ENCODE peak calls at places on chromosomes 13 and 19, in eight cellular contexts. S, Q, J, O, P, Z, R and L are unnamed samples.

GRCh38 chr13:109479991-109480696 is 306.2 kb downstream of the IRS2 start:
- DNase-seq in S (no peak), Q (no peak), J (no peak), O (no peak), P (no peak), Z (no peak), R (no peak), L (no peak)

GRCh38 chr13:110250258-110250891 is 56.6 kb downstream of the COL4A1 start:
- DNase-seq in S (no peak), Q (peak), J (no peak), O (no peak), P (no peak), Z (no peak), R (peak), L (peak)

GRCh38 chr19:19485998-19486290 is 29.4 kb downstream of the TSSK6 start:
- DNase-seq in S (no peak), Q (peak), J (no peak), O (no peak), P (no peak), Z (no peak), R (no peak), L (no peak)

GRCh38 chr19:15962319-15962718 is 13.5 kb downstream of the OR10H4 start:
- DNase-seq in S (no peak), Q (no peak), J (no peak), O (no peak), P (no peak), Z (no peak), R (no peak), L (no peak)

GRCh38 chr19:36257512-36257876 is 42.6 kb downstream of the ZNF146 start:
- DNase-seq in S (no peak), Q (peak), J (no peak), O (no peak), P (no peak), Z (no peak), R (no peak), L (no peak)

GRCh38 chr13:71877280-71877653 is 10.3 kb upstream of the DACH1 start:
- DNase-seq in S (no peak), Q (no peak), J (no peak), O (no peak), P (no peak), Z (no peak), R (no peak), L (no peak)

GRCh38 chr19:54795763-54796162 is 7.6 kb upstream of the KIR2DL4 start:
- DNase-seq in S (no peak), Q (no peak), J (no peak), O (no peak), P (no peak), Z (no peak), R (no peak), L (no peak)

GRCh38 chr19:50906217-50906616 is 5.0 kb downstream of the KLK4 start:
- DNase-seq in S (no peak), Q (no peak), J (no peak), O (no peak), P (no peak), Z (no peak), R (no peak), L (no peak)

DNA sequence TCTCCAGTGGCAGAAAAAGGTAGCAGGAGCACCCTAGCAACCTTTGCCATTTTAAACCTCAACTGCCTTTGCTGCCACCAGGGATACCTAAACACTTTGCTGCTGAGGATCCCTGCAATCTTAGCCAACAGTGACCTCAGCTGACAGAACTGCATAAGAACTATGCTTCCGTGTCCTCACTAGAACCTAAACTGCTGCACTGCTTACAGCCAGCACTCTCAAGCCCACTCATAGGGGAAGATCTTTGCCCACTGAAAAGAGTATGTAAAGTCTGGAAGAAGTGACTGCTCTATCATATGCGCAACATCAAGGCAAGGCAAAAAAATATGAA is 270.0 kb upstream of the PCDH20 start:
- DNase-seq in S (no peak), Q (no peak), J (no peak), O (no peak), P (peak), Z (no peak), R (no peak), L (peak)
- TF ChIP-seq CTCF in S (no peak), Q (peak), J (peak), O (no peak), P (peak), Z (no peak), R (no peak), L (peak)

GRCh38 chr13:79402074-79402635 is 3.9 kb downstream of the RBM26 start:
- DNase-seq in S (no peak), Q (no peak), J (no peak), O (no peak), P (no peak), Z (no peak), R (no peak), L (no peak)

GRCh38 chr13:79404361-79404760 is 1.7 kb downstream of the RBM26 start:
- DNase-seq in S (no peak), Q (no peak), J (no peak), O (no peak), P (no peak), Z (no peak), R (no peak), L (no peak)

GRCh38 chr13:79402679-79403078 is 3.4 kb downstream of the RBM26 start:
- DNase-seq in S (no peak), Q (no peak), J (no peak), O (no peak), P (no peak), Z (no peak), R (no peak), L (no peak)

GRCh38 chr13:79401259-79402071 is 4.6 kb downstream of the RBM26 start:
- DNase-seq in S (no peak), Q (no peak), J (no peak), O (no peak), P (no peak), Z (no peak), R (no peak), L (no peak)

GRCh38 chr13:79403113-79403512 is 2.9 kb downstream of the RBM26 start:
- DNase-seq in S (no peak), Q (no peak), J (no peak), O (no peak), P (no peak), Z (no peak), R (no peak), L (no peak)
- H3K4me3 ChIP-seq in S (peak), Q (peak), J (no peak), O (no peak), P (no peak), Z (peak), R (no peak), L (no peak)

GRCh38 chr19:8595651-8596050 is 14.9 kb downstream of the ADAMTS10 start:
- DNase-seq in S (no peak), Q (no peak), J (no peak), O (no peak), P (no peak), Z (no peak), R (no peak), L (no peak)

GRCh38 chr19:8589177-8589714 is 12.0 kb upstream of the MYO1F start:
- DNase-seq in S (no peak), Q (no peak), J (no peak), O (no peak), P (no peak), Z (no peak), R (no peak), L (no peak)

GRCh38 chr19:8592231-8593009 is 15.2 kb upstream of the MYO1F start:
- DNase-seq in S (no peak), Q (peak), J (peak), O (peak), P (no peak), Z (peak), R (peak), L (peak)

GRCh38 chr19:8596168-8596567 is 14.3 kb downstream of the ADAMTS10 start:
- DNase-seq in S (no peak), Q (no peak), J (no peak), O (no peak), P (no peak), Z (no peak), R (no peak), L (no peak)

GRCh38 chr19:8593931-8594330 is 16.6 kb downstream of the ADAMTS10 start:
- DNase-seq in S (no peak), Q (no peak), J (no peak), O (no peak), P (no peak), Z (no peak), R (no peak), L (no peak)
- TF ChIP-seq CTCF in S (no peak), Q (no peak), J (no peak), O (no peak), P (peak), Z (no peak), R (no peak), L (peak)

DNA sequence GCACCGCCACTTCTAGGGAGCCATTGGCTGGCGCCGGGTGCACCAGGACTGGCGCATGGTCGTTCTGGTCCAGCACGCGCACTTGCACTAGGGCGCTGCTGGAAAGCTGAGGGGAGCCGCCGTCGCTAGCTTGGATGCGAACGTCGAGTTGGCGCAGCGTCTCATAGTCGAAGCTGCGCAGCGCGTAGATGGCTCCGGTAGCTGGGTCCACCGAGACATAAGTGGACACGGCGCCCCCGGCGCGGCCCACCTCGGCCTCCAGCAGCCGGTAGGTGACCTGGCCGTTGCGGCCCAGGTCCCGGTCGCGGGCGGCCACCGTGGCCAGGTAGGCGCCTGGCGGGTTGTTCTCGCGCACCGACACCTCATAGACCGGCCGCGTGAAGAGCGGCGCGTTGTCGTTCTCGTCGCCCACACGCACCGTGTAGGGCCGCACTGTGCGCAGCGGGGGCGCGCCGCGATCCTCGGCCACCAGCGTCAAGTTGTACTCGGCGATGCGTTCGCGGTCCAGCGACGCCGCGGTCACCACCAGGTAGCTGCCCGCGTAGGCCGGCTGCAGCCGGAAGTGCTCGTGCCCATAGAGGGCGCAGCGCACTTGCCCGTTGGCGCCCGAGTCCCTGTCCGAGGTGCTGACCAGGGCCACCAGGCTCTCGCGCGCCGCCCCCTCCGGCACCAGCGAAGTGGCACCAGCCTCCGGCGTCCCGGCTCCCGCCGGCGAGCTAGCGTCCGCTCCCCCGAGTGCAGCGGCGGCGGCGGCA is 1.7 kb downstream of the PCDH8 start:
- DNase-seq in S (no peak), Q (peak), J (no peak), O (no peak), P (no peak), Z (no peak), R (no peak), L (no peak)
- H3K4me3 ChIP-seq in S (no peak), Q (no peak), J (no peak), O (no peak), P (no peak), Z (no peak), R (no peak), L (no peak)

GRCh38 chr19:9407827-9408226 is 27.5 kb downstream of the ZNF266 start:
- DNase-seq in S (no peak), Q (no peak), J (no peak), O (no peak), P (no peak), Z (no peak), R (no peak), L (no peak)
- TF ChIP-seq CTCF in S (no peak), Q (no peak), J (no peak), O (no peak), P (no peak), Z (no peak), R (no peak), L (no peak)

DNA sequence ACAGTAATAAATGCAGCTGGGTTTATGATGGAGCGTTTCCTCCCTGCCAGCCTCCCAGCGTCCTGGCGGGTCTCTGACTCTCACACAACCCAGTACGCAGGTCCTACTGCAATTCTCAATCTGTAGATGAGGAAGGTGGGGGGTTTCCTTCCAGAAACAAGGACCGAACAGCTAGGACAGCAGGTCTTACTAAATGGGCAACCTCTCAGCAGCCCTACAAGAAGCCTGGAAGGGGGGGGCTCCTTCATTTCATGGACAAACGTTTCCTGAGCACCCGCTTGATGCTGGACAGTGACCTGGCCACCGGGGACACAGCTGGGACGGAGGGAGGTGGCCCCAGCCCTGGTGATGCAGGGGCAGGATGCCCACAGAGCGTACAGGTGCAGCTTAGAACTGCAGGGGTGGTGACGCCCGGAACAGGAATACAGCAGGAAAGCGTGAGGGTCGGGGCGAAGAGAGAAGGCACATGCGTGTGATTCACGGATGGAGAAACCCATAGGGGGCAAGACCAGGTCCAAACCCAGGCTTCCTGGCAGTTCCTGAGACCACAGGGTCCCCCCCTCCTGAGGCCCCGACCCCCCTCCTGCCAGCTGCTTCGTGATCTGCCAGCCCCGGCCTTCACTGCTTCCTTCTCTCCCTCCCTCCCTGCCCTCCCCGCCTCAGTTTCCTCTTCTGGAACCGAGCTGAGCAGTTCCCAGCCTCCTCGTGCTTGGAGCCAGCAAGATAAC is 732 bp upstream of the C2CD4C start:
- DNase-seq in S (no peak), Q (no peak), J (no peak), O (no peak), P (no peak), Z (no peak), R (no peak), L (no peak)
- H3K4me3 ChIP-seq in S (no peak), Q (peak), J (no peak), O (peak), P (peak), Z (no peak), R (peak), L (no peak)

DNA sequence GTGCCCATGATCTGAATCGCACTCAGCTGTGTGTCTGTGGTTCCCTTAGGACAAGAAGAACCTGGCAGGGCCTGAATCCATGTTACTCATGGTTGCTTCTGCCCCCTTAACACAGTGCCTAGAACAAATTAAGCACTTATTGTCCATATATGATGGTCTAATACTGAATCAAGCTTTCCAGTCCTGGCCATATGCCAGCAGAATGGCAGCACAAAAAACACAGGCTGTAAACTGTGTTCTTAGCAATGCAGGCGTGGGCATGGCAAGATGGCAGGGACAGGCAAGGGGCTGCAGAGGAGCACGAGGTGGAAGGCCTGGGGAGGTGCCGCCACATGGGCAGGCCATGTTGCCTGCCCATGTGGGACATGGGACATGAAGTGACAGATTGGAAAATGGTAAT is 68.2 kb downstream of the LATS2 start:
- DNase-seq in S (no peak), Q (no peak), J (no peak), O (no peak), P (no peak), Z (no peak), R (no peak), L (no peak)
- TF ChIP-seq CTCF in S (no peak), Q (no peak), J (no peak), O (no peak), P (no peak), Z (no peak), R (no peak), L (no peak)